ENCODE peak calls at places on chromosomes 11 and 22, in six cellular contexts. L is GM23248, Z is HCT116, O is SK-N-SH, Q is PC-3, G is Karpas-422. K is an unnamed sample. For H3K9me2, the result is how much of the 10 kb centered on the place peaks cover.

GRCh38 chr11:42422094-42422493 is 889.7 kb upstream of the API5 start:
- DNase-seq in Q (peak), Z (no peak), L (no peak), G (no peak), O (no peak), K (no peak)

GRCh38 chr11:86134580-86135318 is 65.9 kb upstream of the PICALM start:
- DNase-seq in L (no peak), O (no peak), G (no peak), Q (peak), Z (no peak), K (no peak)

GRCh38 chr11:34243620-34244493 is 114.0 kb downstream of the ABTB2 start:
- DNase-seq in Q (peak), Z (peak), L (peak), O (no peak), G (no peak), K (peak)

GRCh38 chr22:27347951-27348350 is 453.6 kb downstream of the MN1 start:
- DNase-seq in Q (no peak), O (no peak), Z (no peak), L (no peak), G (peak), K (no peak)

GRCh38 chr22:40542821-40543540 is 93.5 kb downstream of the MRTFA start:
- DNase-seq in G (no peak), L (peak), Q (no peak), O (no peak), Z (no peak), K (no peak)

GRCh38 chr22:30212996-30213441 is 33.5 kb downstream of the LIF start:
- DNase-seq in L (peak), Z (no peak), O (peak), Q (peak), G (no peak), K (no peak)

GRCh38 chr11:1921576-1922141 is 2.2 kb downstream of the TNNT3 start:
- DNase-seq in O (peak), G (no peak), Q (no peak), Z (no peak), L (peak), K (no peak)

GRCh38 chr11:124920870-124921609 is 2.0 kb downstream of the HEPN1 start:
- DNase-seq in G (no peak), L (peak), Q (no peak), Z (no peak), O (peak), K (no peak)

GRCh38 chr11:17475666-17476316 is 854 bp downstream of the ABCC8 start:
- DNase-seq in Q (no peak), O (peak), L (no peak), G (no peak), Z (no peak), K (no peak)

GRCh38 chr11:34302046-34302921 is 55.5 kb downstream of the ABTB2 start:
- DNase-seq in G (no peak), O (no peak), L (peak), Q (peak), Z (peak), K (no peak)

GRCh38 chr11:11263238-11264030 is 89.6 kb downstream of the CSNK2A3 start:
- DNase-seq in G (peak), L (peak), O (peak), Q (peak), Z (no peak), K (no peak)

GRCh38 chr11:2800655-2801531 is 84.7 kb downstream of the CDKN1C start:
- DNase-seq in G (no peak), Z (no peak), Q (no peak), L (no peak), O (no peak), K (no peak)

GRCh38 chr11:125286486-125286885 is 121.9 kb downstream of the PKNOX2 start:
- DNase-seq in L (no peak), Z (no peak), Q (no peak), G (no peak), O (no peak), K (no peak)

GRCh38 chr22:39494471-39495120 is 7.5 kb upstream of the MIEF1 start:
- DNase-seq in L (peak), Q (no peak), Z (no peak), G (no peak), O (no peak), K (no peak)
- H3K27ac ChIP-seq in L (peak), Q (peak), Z (no peak), G (no peak), O (no peak), K (no peak)

GRCh38 chr11:132898021-132898420 is 634.3 kb downstream of the OPCML start:
- DNase-seq in G (no peak), Z (no peak), L (no peak), Q (no peak), O (no peak), K (no peak)

GRCh38 chr11:132895340-132895739 is 637.0 kb downstream of the OPCML start:
- DNase-seq in Q (no peak), O (no peak), Z (no peak), G (no peak), L (peak), K (no peak)

GRCh38 chr11:132901638-132902610 is 630.4 kb downstream of the OPCML start:
- DNase-seq in O (no peak), Q (no peak), G (no peak), L (peak), Z (no peak), K (no peak)

GRCh38 chr11:132894598-132894997 is 637.7 kb downstream of the OPCML start:
- DNase-seq in Q (no peak), Z (no peak), L (no peak), O (no peak), G (no peak), K (no peak)

GRCh38 chr11:132898676-132899075 is 633.6 kb downstream of the OPCML start:
- DNase-seq in G (no peak), O (no peak), Q (no peak), L (no peak), Z (no peak), K (no peak)
- H3K9me2 ChIP-seq in G (under half), O (under half), Q (under half), L (under half), Z (under half), K (under half)

DNA sequence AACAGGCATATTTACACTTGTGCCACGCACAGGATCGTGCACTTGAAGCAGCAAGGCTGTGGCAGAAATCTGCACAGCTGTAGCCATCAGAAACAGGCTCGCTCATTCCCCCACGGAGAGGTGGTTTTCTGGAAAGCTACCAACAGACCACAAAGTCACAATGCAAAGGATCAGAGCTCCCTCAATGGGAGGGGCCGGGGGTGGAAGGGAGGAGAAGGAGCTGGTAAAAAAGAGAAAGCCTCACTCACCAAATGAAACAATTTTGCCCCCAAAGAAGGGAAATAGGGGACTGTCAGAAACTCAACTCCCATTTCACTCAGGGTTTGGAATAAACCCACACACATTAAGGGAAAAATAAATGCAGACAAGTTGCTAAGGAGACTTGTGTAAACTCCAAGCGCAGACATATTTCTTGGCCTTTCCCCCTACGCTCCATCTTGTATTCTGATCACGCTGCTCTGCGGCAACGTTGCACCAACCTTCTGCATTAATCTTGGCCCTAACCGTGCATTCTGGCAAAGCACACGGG is 43.2 kb upstream of the BLID start:
- DNase-seq in Z (no peak), G (no peak), Q (peak), L (peak), O (peak), K (no peak)
- H3K9ac ChIP-seq in Z (peak), G (no peak), Q (peak), L (peak), O (peak), K (no peak)

DNA sequence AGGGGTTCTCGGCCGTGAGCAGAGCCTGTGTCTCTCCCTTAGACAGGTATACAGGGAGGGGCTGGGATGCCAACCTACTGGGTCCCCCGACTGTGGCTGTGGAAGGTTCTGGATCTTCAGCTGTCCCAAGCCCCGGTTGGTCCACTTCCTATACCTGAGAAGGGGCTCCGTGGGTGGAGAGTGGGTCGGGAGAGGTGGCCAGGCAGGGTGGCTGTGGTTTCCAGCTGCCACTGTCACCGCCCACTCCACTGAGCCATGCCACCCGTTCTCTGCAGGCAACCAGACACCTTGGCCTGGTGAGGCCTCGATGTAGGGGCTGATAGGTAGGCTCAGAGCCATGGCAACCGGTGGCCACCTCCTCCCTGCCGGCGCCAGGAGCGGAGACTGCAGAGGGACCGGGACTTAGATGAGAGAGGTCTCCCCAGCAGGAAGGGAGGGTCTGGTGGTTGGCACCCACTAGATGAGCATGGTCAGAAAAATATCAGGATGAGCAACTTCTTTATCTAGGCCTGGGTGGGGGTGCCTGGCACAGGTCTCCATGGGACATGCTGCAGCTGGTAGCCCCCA is 53.8 kb downstream of the TRIOBP start:
- DNase-seq in Z (no peak), G (no peak), Q (no peak), O (no peak), L (no peak), K (no peak)
- H3K27ac ChIP-seq in Z (peak), G (no peak), Q (peak), O (peak), L (peak), K (no peak)

DNA sequence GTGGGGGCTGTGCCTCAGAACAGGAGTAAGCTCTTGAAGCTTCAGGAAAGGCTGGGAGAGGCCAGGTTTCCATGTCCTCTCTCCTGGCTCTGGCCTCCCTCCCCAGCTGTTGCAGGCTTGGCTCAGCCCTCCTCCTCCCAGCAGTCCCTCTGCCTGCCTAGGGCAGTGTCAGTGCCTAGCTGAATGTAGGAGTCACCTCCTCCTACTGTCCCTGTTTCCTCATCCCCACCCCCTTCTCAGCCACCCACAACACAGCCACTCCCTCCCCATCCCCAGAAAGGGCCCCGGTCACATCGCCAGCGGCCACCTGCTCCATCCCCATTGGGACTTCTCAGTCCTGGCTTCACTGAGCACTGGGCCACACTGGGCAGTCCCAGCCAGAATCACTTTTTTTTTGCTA is 2.9 kb upstream of the FBLN1 start:
- DNase-seq in O (no peak), Z (no peak), L (no peak), G (no peak), Q (no peak), K (no peak)
- H3K9me2 ChIP-seq in O (under half), Z (under half), L (under half), G (under half), Q (under half), K (under half)

GRCh38 chr22:50488886-50489285 is 2.2 kb downstream of the MIOX start:
- DNase-seq in O (no peak), Z (no peak), Q (no peak), L (no peak), G (no peak), K (no peak)

GRCh38 chr22:50487290-50488005 is 789 bp downstream of the MIOX start:
- DNase-seq in L (no peak), O (no peak), Q (no peak), Z (no peak), G (no peak), K (no peak)

GRCh38 chr22:50485221-50486131 is 1.2 kb upstream of the MIOX start:
- DNase-seq in L (peak), Z (no peak), G (no peak), Q (no peak), O (no peak), K (no peak)

GRCh38 chr22:50488006-50488677 is 1.5 kb downstream of the MIOX start:
- DNase-seq in G (no peak), Q (no peak), Z (no peak), L (no peak), O (no peak), K (no peak)

GRCh38 chr22:50486561-50487289 is at the start of gene MIOX:
- DNase-seq in O (no peak), Z (no peak), L (peak), G (no peak), Q (no peak), K (no peak)
- H3K9ac ChIP-seq in O (no peak), Z (no peak), L (no peak), G (peak), Q (no peak), K (no peak)

DNA sequence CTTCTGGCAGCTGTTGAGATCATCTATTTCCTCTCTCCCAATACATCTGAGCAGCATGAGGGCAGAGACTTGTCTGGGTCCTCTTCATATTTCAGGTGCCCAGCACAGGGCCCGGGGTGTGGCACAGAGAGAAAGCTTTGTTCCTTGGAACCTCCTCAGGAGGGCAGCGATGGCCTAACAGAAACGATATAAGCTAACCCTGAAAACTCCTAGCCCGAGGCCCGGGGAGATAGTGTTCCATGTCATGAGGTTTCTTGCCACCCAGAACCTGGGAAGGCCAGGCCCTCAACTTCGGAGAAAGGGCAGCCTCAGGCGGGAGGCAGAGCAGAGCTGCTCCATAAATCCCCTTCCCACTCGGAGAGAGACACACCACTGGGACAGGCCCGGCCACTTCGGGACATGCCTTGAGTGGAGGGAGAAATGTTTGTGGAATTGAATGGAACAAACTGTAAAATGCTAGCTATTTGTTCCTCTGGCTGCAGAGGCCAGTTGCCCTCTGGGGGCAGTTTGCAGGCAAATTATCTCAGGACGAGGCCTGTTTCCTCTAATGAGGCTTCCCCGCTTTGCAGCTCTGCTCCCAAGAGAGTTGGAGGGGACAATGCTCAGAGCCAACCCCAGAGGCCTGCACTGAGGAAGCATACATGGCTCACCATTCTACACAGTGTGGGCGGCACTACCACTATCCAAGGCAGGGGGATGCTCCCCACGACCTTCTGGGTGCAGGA is 11.6 kb downstream of the ARRB1 start:
- DNase-seq in Z (no peak), Q (no peak), O (no peak), G (peak), L (no peak), K (no peak)
- H3K27ac ChIP-seq in Z (no peak), Q (no peak), O (peak), G (no peak), L (no peak), K (no peak)

K was measured in MM.1S.